ENCODE peak calls at places on chromosomes 12 and 14, in eight cellular contexts. H, D, O, I, B, F, N and W are unnamed samples.
A peak's percentile ranks its signal among the peaks of the same experiment; 100 is the strongest.

GRCh38 chr12:56719056-56719455 is 6.0 kb downstream of the NACA start:
- DNase-seq in H (no peak), D (no peak), O (no peak), I (no peak), B (no peak), F (no peak), N (no peak), W (no peak)

GRCh38 chr14:32588448-32589320 is 259.6 kb downstream of the AKAP6 start:
- DNase-seq in H (peak; percentile 17), D (peak; percentile 65), O (peak; percentile 16), I (peak; percentile 77), B (peak; percentile 74), F (peak; percentile 65), N (peak; percentile 46), W (peak; percentile 29)

GRCh38 chr12:69880566-69880965 is 55.5 kb downstream of the MYRFL start:
- DNase-seq in H (no peak), D (peak; percentile 28), O (peak; percentile 22), I (peak; percentile 47), B (peak; percentile 75), F (peak; percentile 38), N (no peak), W (peak; percentile 28)

GRCh38 chr14:81400852-81401251 is 728 bp upstream of the STON2 start:
- DNase-seq in H (no peak), D (peak; percentile 100), O (peak; percentile 54), I (peak; percentile 99), B (peak; percentile 42), F (peak; percentile 43), N (no peak), W (no peak)

GRCh38 chr12:111033281-111034147 is 113.1 kb upstream of the MYL2 start:
- DNase-seq in H (peak; percentile 85), D (no peak), O (no peak), I (no peak), B (peak; percentile 77), F (peak; percentile 72), N (no peak), W (no peak)

GRCh38 chr14:99035712-99036593 is 236.0 kb downstream of the BCL11B start:
- DNase-seq in H (peak; percentile 45), D (peak; percentile 99), O (peak; percentile 19), I (peak; percentile 53), B (peak; percentile 82), F (peak; percentile 86), N (no peak), W (no peak)

GRCh38 chr12:17802657-17803641 is 287.0 kb downstream of the RERGL start:
- DNase-seq in H (no peak), D (no peak), O (no peak), I (peak; percentile 26), B (peak; percentile 52), F (no peak), N (no peak), W (no peak)

GRCh38 chr14:35300228-35300627 is 8.0 kb downstream of the PSMA6 start:
- DNase-seq in H (no peak), D (no peak), O (no peak), I (no peak), B (no peak), F (no peak), N (peak; percentile 43), W (no peak)

GRCh38 chr12:103172447-103173112 is 215.1 kb downstream of the ASCL1 start:
- DNase-seq in H (no peak), D (no peak), O (no peak), I (no peak), B (no peak), F (no peak), N (no peak), W (no peak)

GRCh38 chr14:88614218-88614907 is 51.5 kb downstream of the ZC3H14 start:
- DNase-seq in H (no peak), D (peak; percentile 71), O (no peak), I (peak; percentile 57), B (no peak), F (no peak), N (no peak), W (no peak)

GRCh38 chr14:42222924-42223471 is 616.3 kb downstream of the LRFN5 start:
- DNase-seq in H (no peak), D (peak; percentile 88), O (no peak), I (peak; percentile 87), B (peak; percentile 8), F (no peak), N (peak; percentile 85), W (peak; percentile 62)

GRCh38 chr14:104085032-104085888 is at the start of gene ASPG:
- DNase-seq in H (peak; percentile 50), D (no peak), O (no peak), I (no peak), B (peak; percentile 83), F (peak; percentile 79), N (no peak), W (peak; percentile 29)

GRCh38 chr14:72978856-72979255 is 48.0 kb downstream of the ZFYVE1 start:
- DNase-seq in H (no peak), D (no peak), O (no peak), I (no peak), B (no peak), F (no peak), N (no peak), W (no peak)

GRCh38 chr14:72666610-72667009 is 227.3 kb downstream of the DPF3 start:
- DNase-seq in H (no peak), D (peak; percentile 81), O (peak; percentile 35), I (peak; percentile 99), B (no peak), F (no peak), N (no peak), W (no peak)

GRCh38 chr14:90538716-90539495 is 142.1 kb downstream of the CALM1 start:
- DNase-seq in H (no peak), D (no peak), O (no peak), I (no peak), B (no peak), F (no peak), N (no peak), W (no peak)

GRCh38 chr12:7344831-7345230 is 41.0 kb downstream of the ACSM4 start:
- DNase-seq in H (no peak), D (no peak), O (no peak), I (no peak), B (no peak), F (no peak), N (no peak), W (no peak)

GRCh38 chr12:113762155-113762848 is 203.8 kb downstream of the RBM19 start:
- DNase-seq in H (peak; percentile 71), D (no peak), O (no peak), I (no peak), B (peak; percentile 62), F (peak; percentile 90), N (no peak), W (no peak)

GRCh38 chr12:54239568-54239967 is 40.4 kb downstream of the CBX5 start:
- DNase-seq in H (no peak), D (no peak), O (no peak), I (no peak), B (no peak), F (no peak), N (no peak), W (no peak)

GRCh38 chr14:100994082-100994481 is 90.6 kb upstream of the RTL1 start:
- DNase-seq in H (no peak), D (peak; percentile 48), O (peak; percentile 52), I (peak; percentile 75), B (no peak), F (no peak), N (no peak), W (no peak)

DNA sequence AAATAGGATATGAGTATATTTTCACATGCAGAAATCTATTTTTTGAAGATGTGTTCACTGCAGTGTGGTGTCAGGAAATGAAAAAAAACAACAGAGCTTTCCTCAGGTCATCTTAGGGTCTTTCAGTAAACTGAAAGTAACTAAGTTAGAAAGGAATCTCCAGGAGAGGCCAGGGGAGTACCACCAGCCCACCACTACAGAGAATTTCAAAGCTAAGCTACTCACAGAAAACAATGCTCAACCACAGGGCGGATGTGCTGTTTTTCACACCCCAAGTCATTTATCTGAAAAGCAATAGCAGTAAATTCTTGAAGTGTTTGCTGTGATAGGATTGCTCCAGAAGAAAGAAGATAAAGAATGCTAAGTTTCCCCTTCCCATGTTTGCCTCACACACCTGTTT is 79.0 kb downstream of the IFNG start:
- DNase-seq in H (no peak), D (no peak), O (no peak), I (no peak), B (peak; percentile 67), F (peak; percentile 66), N (no peak), W (no peak)
- TF ChIP-seq EZH2phosphoT487 in H (no peak), D (no peak), O (no peak), I (no peak), B (no peak), F (no peak), N (no peak), W (no peak)

DNA sequence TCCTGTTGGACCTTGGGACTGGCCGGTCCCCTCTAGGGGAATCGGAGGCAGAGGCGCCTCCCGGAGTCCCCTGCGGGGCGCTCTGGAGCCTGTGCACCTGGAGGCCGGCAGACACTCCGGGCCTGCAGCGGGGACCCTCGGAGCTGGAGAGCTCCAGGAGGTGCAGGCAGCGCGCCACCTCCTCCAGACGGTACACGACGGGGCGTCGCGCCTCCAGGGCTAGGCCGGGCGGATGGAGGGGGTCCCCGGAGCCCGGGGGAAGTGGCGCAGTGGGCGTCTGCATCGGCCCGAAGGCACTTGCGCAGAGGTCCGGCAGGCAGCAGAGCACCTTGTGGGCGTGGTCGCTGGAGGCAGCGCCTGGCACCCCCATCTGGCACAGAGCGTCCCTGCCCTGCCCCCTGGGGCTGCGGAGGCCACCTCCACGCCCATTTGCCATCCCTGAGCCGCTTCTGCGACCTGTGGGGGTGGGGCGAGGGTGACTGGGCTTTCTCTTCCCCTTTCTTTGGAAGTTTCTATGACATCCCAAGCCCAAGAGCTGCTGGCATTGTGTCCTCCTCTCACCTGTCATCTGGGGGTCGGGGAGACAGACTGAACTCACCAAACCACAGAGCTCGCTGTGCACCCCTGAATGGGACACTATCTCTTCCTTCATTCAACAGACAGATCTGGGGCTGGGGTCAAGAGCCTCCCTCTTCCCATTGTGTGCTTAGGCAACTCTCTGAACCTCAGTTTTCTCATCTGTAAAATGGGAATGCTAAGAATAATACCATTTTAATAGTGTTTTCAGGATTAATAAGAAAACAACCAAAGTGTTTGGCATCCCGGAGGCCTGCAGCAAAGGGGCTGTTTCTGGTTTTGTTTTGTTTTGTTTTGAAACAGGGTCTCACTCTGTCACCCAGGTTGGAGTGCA is 37.5 kb upstream of the CORO1C start:
- DNase-seq in H (peak; percentile 46), D (no peak), O (peak; percentile 63), I (no peak), B (peak; percentile 80), F (peak; percentile 69), N (peak; percentile 88), W (no peak)
- TF ChIP-seq EZH2phosphoT487 in H (no peak), D (no peak), O (no peak), I (no peak), B (no peak), F (no peak), N (no peak), W (no peak)

DNA sequence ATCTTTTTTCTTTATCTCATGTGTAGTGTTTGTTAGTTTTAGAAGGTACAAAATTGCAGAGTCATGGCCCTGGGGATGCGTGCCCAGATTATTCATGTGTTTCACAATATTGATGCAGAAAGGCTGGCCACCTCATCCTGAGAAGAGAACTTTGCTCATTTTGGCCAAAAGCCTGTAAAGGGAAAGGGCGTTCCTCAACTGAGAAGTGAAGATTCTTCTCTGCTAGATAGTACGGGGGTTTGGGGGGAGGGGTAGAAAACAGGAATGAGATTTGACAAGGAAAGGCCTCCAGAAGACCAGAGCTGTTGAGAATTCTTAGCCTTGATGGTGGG is 1.7 kb downstream of the MGST1 start:
- DNase-seq in H (no peak), D (peak; percentile 98), O (no peak), I (peak; percentile 91), B (peak; percentile 56), F (peak; percentile 6), N (no peak), W (no peak)
- TF ChIP-seq EZH2phosphoT487 in H (no peak), D (no peak), O (no peak), I (no peak), B (no peak), F (no peak), N (no peak), W (no peak)

GRCh38 chr14:75469164-75469563 is 41.3 kb downstream of the JDP2 start:
- DNase-seq in H (no peak), D (no peak), O (no peak), I (no peak), B (no peak), F (no peak), N (no peak), W (no peak)
- TF ChIP-seq EZH2phosphoT487 in H (no peak), D (no peak), O (no peak), I (no peak), B (no peak), F (no peak), N (no peak), W (no peak)